ENCODE peak calls at places on chromosomes 7 and 10, in seven cellular contexts. X, Q, P, N, E, T and U are unnamed samples.
A peak's percentile ranks its signal among the peaks of the same experiment; 100 is the strongest.

GRCh38 chr7:46814516-46815250 is 767.2 kb downstream of the TNS3 start:
- DNase-seq in N (no peak), X (no peak), T (no peak), E (no peak), P (peak; percentile 20), Q (no peak), U (no peak)

GRCh38 chr7:148919859-148920258 is 35.8 kb upstream of the EZH2 start:
- DNase-seq in N (no peak), Q (no peak), T (no peak), E (no peak), P (no peak), X (no peak), U (no peak)

GRCh38 chr10:116287906-116288501 is 15.0 kb upstream of the GFRA1 start:
- DNase-seq in E (no peak), X (no peak), Q (peak; percentile 42), P (peak; percentile 50), T (no peak), N (no peak), U (peak; percentile 69)

GRCh38 chr7:97639036-97639435 is 92.8 kb upstream of the TAC1 start:
- DNase-seq in T (no peak), P (no peak), Q (peak; percentile 7), E (no peak), N (no peak), X (no peak), U (no peak)

GRCh38 chr7:50791921-50792341 is 9.2 kb upstream of the GRB10 start:
- DNase-seq in X (no peak), T (no peak), P (peak; percentile 72), E (no peak), Q (no peak), N (no peak), U (no peak)

GRCh38 chr7:81482600-81483186 is 287.2 kb downstream of the HGF start:
- DNase-seq in X (no peak), P (peak; percentile 56), N (no peak), Q (no peak), T (no peak), E (no peak), U (peak; percentile 66)

GRCh38 chr10:120495226-120495625 is 38.2 kb downstream of the PLPP4 start:
- DNase-seq in Q (no peak), P (no peak), T (no peak), X (no peak), N (peak; percentile 8), E (no peak), U (no peak)

GRCh38 chr7:73770002-73770859 is at the start of gene CLDN3:
- DNase-seq in P (no peak), Q (peak; percentile 97), N (peak; percentile 77), X (peak; percentile 95), T (peak; percentile 95), E (peak; percentile 69), U (peak; percentile 55)

GRCh38 chr7:121697731-121698396 is 175.1 kb upstream of the PTPRZ1 start:
- DNase-seq in E (no peak), X (no peak), Q (no peak), N (no peak), T (no peak), P (no peak), U (no peak)